ENCODE peak calls at places on chromosomes 2 and 18, in eight cellular contexts. T is SK-N-SH; O is thoracic aorta; U is ascending aorta; N is NCI-H2081; X is SW 1271; V is iPS-NIHi11; M is stimulated activated naive CD4-positive, alpha-beta T cell. I is an unnamed sample.

GRCh38 chr2:111227716-111228141 is 107.0 kb downstream of the BCL2L11 start:
- DNase-seq in U (no peak), V (peak), N (no peak), X (peak), T (no peak), O (no peak), M (no peak), I (no peak)

GRCh38 chr2:233814436-233814835 is 36.3 kb downstream of the MROH2A start:
- DNase-seq in N (no peak), X (no peak), M (no peak), U (no peak), V (no peak), T (no peak), O (no peak), I (no peak)

GRCh38 chr2:139080244-139080643 is 300.1 kb upstream of the NXPH2 start:
- DNase-seq in X (no peak), O (no peak), V (no peak), T (no peak), M (no peak), N (no peak), U (no peak), I (no peak)

GRCh38 chr2:23386422-23387220 is 1.6 kb downstream of the KLHL29 start:
- DNase-seq in T (peak), V (peak), X (no peak), M (peak), O (no peak), U (no peak), N (peak), I (no peak)

GRCh38 chr2:100615471-100615870 is 52.7 kb downstream of the PDCL3 start:
- DNase-seq in T (no peak), V (no peak), N (no peak), U (no peak), M (no peak), O (no peak), X (no peak), I (no peak)

GRCh38 chr2:101679037-101679726 is 18.3 kb upstream of the MAP4K4 start:
- DNase-seq in T (no peak), U (no peak), O (no peak), V (no peak), X (no peak), N (peak), M (no peak), I (no peak)

GRCh38 chr2:19579466-19579865 is 221.0 kb upstream of the OSR1 start:
- DNase-seq in T (no peak), X (no peak), V (no peak), N (no peak), M (no peak), O (no peak), U (no peak), I (no peak)

GRCh38 chr2:202322435-202322834 is 53.7 kb upstream of the BMPR2 start:
- DNase-seq in V (no peak), N (no peak), U (no peak), O (no peak), X (no peak), T (no peak), M (no peak), I (no peak)

GRCh38 chr18:49757513-49758262 is 55.6 kb downstream of the ACAA2 start:
- DNase-seq in X (no peak), M (no peak), T (peak), N (no peak), U (no peak), V (peak), O (no peak), I (no peak)